ENCODE peak calls at places on chromosome 2, in ten cellular contexts. N is prostate gland; F is fibroblast of lung; C is DND-41; T is CD8-positive, alpha-beta T cell; Y is RWPE2; U is A549; O is naive thymus-derived CD4-positive, alpha-beta T cell; E is Peyer's patch; Z is CD4-positive, CD25-positive, alpha-beta regulatory T cell. A is an unnamed sample.
A peak's percentile ranks its signal among the peaks of the same experiment; 100 is the strongest.

GRCh38 chr2:169110919-169111318 is 41.6 kb downstream of the DHRS9 start:
- DNase-seq in C (no peak), N (no peak), E (no peak), T (no peak), U (no peak), O (no peak), Z (no peak), F (no peak), Y (no peak), A (no peak)

GRCh38 chr2:54569745-54570296 is 113.7 kb downstream of the SPTBN1 start:
- DNase-seq in C (peak; percentile 63), Z (peak; percentile 79), F (no peak), N (no peak), Y (no peak), U (no peak), E (peak; percentile 76), O (no peak), T (no peak), A (peak; percentile 48)

GRCh38 chr2:220946552-220946951 is 625.6 kb downstream of the EPHA4 start:
- DNase-seq in T (no peak), O (no peak), Y (no peak), E (no peak), F (no peak), U (no peak), C (no peak), Z (no peak), N (no peak), A (no peak)

GRCh38 chr2:50547521-50547920 is 484.4 kb downstream of the NRXN1 start:
- DNase-seq in U (no peak), O (no peak), F (peak; percentile 25), C (no peak), Z (no peak), N (no peak), T (no peak), Y (no peak), E (no peak), A (no peak)

GRCh38 chr2:98558852-98559530 is 49.3 kb downstream of the COA5 start:
- DNase-seq in T (no peak), O (no peak), U (no peak), Y (no peak), F (peak; percentile 22), Z (no peak), E (no peak), C (no peak), N (no peak), A (no peak)

GRCh38 chr2:44245068-44245861 is 30.0 kb upstream of the SLC3A1 start:
- DNase-seq in F (no peak), Z (no peak), E (no peak), Y (no peak), C (no peak), O (no peak), T (no peak), U (no peak), N (peak; percentile 61), A (no peak)

GRCh38 chr2:239853706-239854327 is 171.3 kb downstream of the NDUFA10 start:
- DNase-seq in U (no peak), T (no peak), Z (no peak), O (no peak), C (no peak), N (no peak), F (no peak), E (no peak), Y (no peak), A (no peak)

GRCh38 chr2:48572797-48573196 is 42.8 kb downstream of the STON1 start:
- DNase-seq in C (no peak), E (no peak), F (no peak), T (no peak), Z (no peak), N (no peak), Y (no peak), O (no peak), U (no peak), A (no peak)

GRCh38 chr2:3300224-3300623 is 77.4 kb downstream of the EIPR1 start:
- DNase-seq in U (no peak), C (no peak), Y (no peak), T (no peak), N (no peak), F (no peak), Z (no peak), O (no peak), E (no peak), A (no peak)

GRCh38 chr2:42569116-42569711 is 782 bp downstream of the MTA3 start:
- DNase-seq in Z (peak; percentile 25), U (peak; percentile 65), T (peak; percentile 3), N (peak; percentile 12), F (peak; percentile 47), C (peak; percentile 28), E (no peak), O (no peak), Y (no peak), A (no peak)

GRCh38 chr2:239142806-239143205 is 258.0 kb downstream of the HDAC4 start:
- DNase-seq in C (no peak), F (no peak), Y (no peak), E (no peak), N (no peak), T (no peak), U (no peak), Z (no peak), O (no peak), A (no peak)

GRCh38 chr2:53130441-53130943 is 637.1 kb upstream of the CHAC2 start:
- DNase-seq in Y (no peak), U (no peak), C (no peak), Z (no peak), N (no peak), T (no peak), E (no peak), F (peak; percentile 61), O (no peak), A (no peak)

GRCh38 chr2:219060821-219061791 is at the start of gene IHH:
- DNase-seq in E (no peak), C (no peak), O (no peak), T (no peak), Y (no peak), Z (peak; percentile 26), F (no peak), U (no peak), N (peak; percentile 36), A (no peak)

GRCh38 chr2:74530239-74531161 is 767 bp downstream of the HTRA2 start:
- DNase-seq in U (peak; percentile 64), N (no peak), C (peak; percentile 58), Y (no peak), F (no peak), T (no peak), Z (peak; percentile 60), E (peak; percentile 54), O (peak; percentile 19), A (peak; percentile 45)

GRCh38 chr2:134371041-134371440 is 117.2 kb downstream of the MGAT5 start:
- DNase-seq in F (no peak), T (no peak), Y (no peak), N (peak; percentile 11), Z (no peak), U (no peak), O (no peak), E (no peak), C (no peak), A (no peak)

GRCh38 chr2:99636432-99637034 is 146.7 kb upstream of the REV1 start:
- DNase-seq in T (no peak), F (no peak), O (no peak), Y (no peak), N (no peak), E (peak; percentile 20), U (no peak), C (no peak), Z (no peak), A (no peak)

GRCh38 chr2:174586418-174586817 is 11.2 kb downstream of the WIPF1 start:
- DNase-seq in N (no peak), C (no peak), U (no peak), O (no peak), E (no peak), F (no peak), T (no peak), Y (no peak), Z (no peak), A (no peak)

GRCh38 chr2:45793564-45793963 is 142.1 kb downstream of the PRKCE start:
- DNase-seq in N (no peak), Y (no peak), Z (no peak), O (no peak), E (no peak), U (no peak), F (no peak), T (no peak), C (no peak), A (no peak)

DNA sequence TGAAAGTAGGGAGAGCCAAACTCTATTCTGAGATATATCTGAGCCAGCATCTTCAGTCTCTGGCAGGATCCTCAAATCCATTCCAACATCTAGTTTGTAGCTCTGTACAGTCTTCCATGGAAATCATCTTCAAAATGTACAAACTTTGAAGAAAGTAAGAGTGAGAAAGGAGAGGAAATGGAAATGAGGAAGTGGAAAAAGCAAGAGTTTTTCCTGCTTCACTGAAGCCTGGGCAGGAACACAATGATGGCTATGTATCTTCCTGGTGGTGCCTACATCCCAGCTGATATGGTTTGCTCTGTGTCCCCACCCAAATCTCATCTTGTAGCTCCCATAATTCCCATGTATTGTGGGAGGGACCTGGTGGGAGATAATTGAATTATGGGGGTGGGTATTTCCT is 4.1 kb upstream of the RPIA start:
- DNase-seq in T (no peak), N (no peak), Y (no peak), E (no peak), Z (no peak), C (no peak), F (no peak), O (no peak), U (no peak), A (no peak)
- H3K9me3 ChIP-seq in T (peaks cover 4% of the 10 kb centered on the region), N (no peaks in the 10 kb centered on the region), Y (no peaks in the 10 kb centered on the region), E (peaks cover 7% of the 10 kb centered on the region), Z (peaks cover 14% of the 10 kb centered on the region), C (peaks cover 36% of the 10 kb centered on the region), F (no peaks in the 10 kb centered on the region), O (no peaks in the 10 kb centered on the region), U (peaks cover 36% of the 10 kb centered on the region), A (no peaks in the 10 kb centered on the region)

GRCh38 chr2:237628482-237629187 is 1.2 kb downstream of the LRRFIP1 start:
- DNase-seq in Y (no peak), F (no peak), O (no peak), U (no peak), C (no peak), T (no peak), E (no peak), N (no peak), Z (no peak), A (no peak)
- H3K4me3 ChIP-seq in Y (peak overlapping the region; percentile 84), F (peak overlapping the region; percentile 46), O (no peak overlapping the region), U (peak overlapping the region; percentile 72), C (no peak overlapping the region), T (peak overlapping the region; percentile 24), E (no peak overlapping the region), N (peak overlapping the region; percentile 77), Z (no peak overlapping the region), A (no peak overlapping the region)

DNA sequence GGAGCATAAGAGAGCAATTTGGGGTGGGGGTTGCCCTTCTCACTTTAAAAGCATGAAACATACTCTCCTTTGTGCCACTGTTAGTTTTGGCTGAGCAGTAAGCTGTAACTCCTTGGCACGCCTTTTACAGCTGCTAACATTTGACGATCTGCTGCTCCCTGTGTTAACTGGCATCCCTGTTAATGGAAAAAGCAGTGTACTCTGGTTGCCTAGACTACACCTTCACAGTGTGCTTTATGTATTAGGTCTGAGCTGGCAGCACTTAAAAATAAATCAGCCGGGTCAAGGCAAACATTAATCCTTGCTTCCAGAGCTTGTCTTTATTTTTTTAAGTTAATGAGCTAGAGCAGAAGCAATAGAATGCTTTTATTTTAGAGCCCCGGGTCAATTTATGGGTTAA is 54.3 kb downstream of the CFAP221 start:
- DNase-seq in N (peak; percentile 54), E (no peak), U (no peak), O (no peak), Z (no peak), F (no peak), T (no peak), C (no peak), Y (no peak), A (no peak)
- H3K27ac ChIP-seq in N (no peak overlapping the region), E (no peak overlapping the region), U (no peak overlapping the region), O (no peak overlapping the region), Z (no peak overlapping the region), F (no peak overlapping the region), T (no peak overlapping the region), C (no peak overlapping the region), Y (no peak overlapping the region), A (no peak overlapping the region)

GRCh38 chr2:112864072-112864471 is 27.5 kb upstream of the IL1B start:
- DNase-seq in E (no peak), N (no peak), O (no peak), T (no peak), Y (no peak), Z (no peak), F (no peak), C (no peak), U (no peak), A (no peak)
- H3K9me3 ChIP-seq in E (no peaks in the 10 kb centered on the region), N (no peaks in the 10 kb centered on the region), O (no peaks in the 10 kb centered on the region), T (no peaks in the 10 kb centered on the region), Y (peaks cover 20% of the 10 kb centered on the region), Z (peaks cover 5% of the 10 kb centered on the region), F (no peaks in the 10 kb centered on the region), C (peaks cover 26% of the 10 kb centered on the region), U (peaks cover 15% of the 10 kb centered on the region), A (no peaks in the 10 kb centered on the region)